ENCODE peak calls at places on chromosomes 16 and 17, in four cellular contexts. I is SK-N-SH, L is A549, N is Panc1. E is an unnamed sample.
A peak's percentile ranks its signal among the peaks of the same experiment; 100 is the strongest.

GRCh38 chr17:43212641-43213490 is 1.2 kb downstream of the TMEM106A start:
- DNase-seq in I (no peak), L (no peak), N (no peak), E (peak; percentile 8)

GRCh38 chr17:58172369-58173071 is 5.7 kb downstream of the OR4D2 start:
- DNase-seq in N (no peak), L (peak; percentile 75), I (peak; percentile 62), E (no peak)

GRCh38 chr17:48723555-48724239 is 712 bp downstream of the PRAC2 start:
- DNase-seq in N (no peak), L (no peak), I (no peak), E (no peak)

GRCh38 chr16:31105677-31106213 is 2.4 kb upstream of the BCKDK start:
- DNase-seq in N (no peak), L (peak; percentile 82), I (peak; percentile 96), E (peak; percentile 83)

GRCh38 chr16:57303021-57303909 is 18.8 kb upstream of the PLLP start:
- DNase-seq in I (no peak), N (no peak), L (no peak), E (no peak)

GRCh38 chr16:21628196-21628726 is 24.1 kb downstream of the IGSF6 start:
- DNase-seq in I (no peak), N (no peak), L (no peak), E (no peak)

GRCh38 chr17:5630434-5630833 is 46.1 kb upstream of the NLRP1 start:
- DNase-seq in I (no peak), L (no peak), N (no peak), E (no peak)

GRCh38 chr17:47732399-47733046 is 513 bp upstream of the TBX21 start:
- DNase-seq in N (no peak), L (no peak), I (peak; percentile 46), E (no peak)

GRCh38 chr17:6090253-6090652 is 20.1 kb downstream of the WSCD1 start:
- DNase-seq in I (no peak), L (no peak), N (no peak), E (no peak)

GRCh38 chr16:88302666-88303065 is 80.1 kb upstream of the ZNF469 start:
- DNase-seq in L (no peak), N (no peak), I (no peak), E (no peak)

GRCh38 chr16:17083628-17084027 is 387.1 kb downstream of the XYLT1 start:
- DNase-seq in N (no peak), I (no peak), L (no peak), E (no peak)

GRCh38 chr17:78351449-78352006 is 8.3 kb downstream of the SOCS3 start:
- DNase-seq in N (no peak), L (peak; percentile 86), I (no peak), E (no peak)

GRCh38 chr16:79542196-79542859 is 58.2 kb downstream of the MAF start:
- DNase-seq in L (no peak), I (no peak), N (no peak), E (no peak)

GRCh38 chr16:80285089-80285488 is 255.7 kb upstream of the DYNLRB2 start:
- DNase-seq in N (no peak), L (peak; percentile 42), I (no peak), E (no peak)

GRCh38 chr16:81445926-81446317 is 1.3 kb downstream of the CMIP start:
- DNase-seq in I (no peak), L (no peak), N (no peak), E (no peak)

GRCh38 chr17:66834919-66835454 is at the start of gene CACNG5:
- DNase-seq in I (peak; percentile 100), L (no peak), N (no peak), E (no peak)

GRCh38 chr16:46801428-46802049 is 29.4 kb downstream of the C16orf87 start:
- DNase-seq in I (peak; percentile 44), L (peak; percentile 37), N (no peak), E (no peak)

GRCh38 chr16:88437367-88437964 is 15.6 kb upstream of the ZFPM1 start:
- DNase-seq in N (no peak), I (peak; percentile 95), L (peak; percentile 52), E (no peak)

GRCh38 chr16:25033852-25034251 is 18.7 kb upstream of the ARHGAP17 start:
- DNase-seq in N (no peak), L (no peak), I (no peak), E (no peak)

GRCh38 chr17:9875441-9875840 is 29.6 kb downstream of the RCVRN start:
- DNase-seq in L (no peak), I (no peak), N (no peak), E (no peak)

GRCh38 chr17:57257213-57257873 is 1.0 kb downstream of the MSI2 start:
- DNase-seq in I (peak; percentile 40), N (no peak), L (no peak), E (no peak)

GRCh38 chr16:25553711-25554436 is 137.9 kb upstream of the HS3ST4 start:
- DNase-seq in I (no peak), N (no peak), L (peak; percentile 26), E (no peak)

GRCh38 chr16:85718682-85719081 is 29.9 kb upstream of the GINS2 start:
- DNase-seq in L (peak; percentile 47), I (no peak), N (no peak), E (no peak)

GRCh38 chr17:32127156-32127897 is 15.0 kb upstream of the RHOT1 start:
- DNase-seq in L (peak; percentile 75), N (peak; percentile 20), I (peak; percentile 80), E (peak; percentile 75)

GRCh38 chr16:85593503-85594195 is 19.5 kb upstream of the GSE1 start:
- DNase-seq in I (peak; percentile 85), N (no peak), L (no peak), E (no peak)

GRCh38 chr16:22240023-22240697 is 34.1 kb downstream of the EEF2K start:
- DNase-seq in L (no peak), I (no peak), N (no peak), E (no peak)

GRCh38 chr17:61362396-61362795 is 37.2 kb upstream of the TBX2 start:
- DNase-seq in I (no peak), L (no peak), N (no peak), E (no peak)

GRCh38 chr17:16439867-16440351 is 24.5 kb downstream of the TRPV2 start:
- DNase-seq in I (no peak), N (no peak), L (no peak), E (peak; percentile 52)

GRCh38 chr17:83161298-83162034 is 82.1 kb downstream of the METRNL start:
- DNase-seq in N (no peak), L (no peak), I (no peak), E (no peak)

GRCh38 chr17:46020023-46020735 is 21.1 kb downstream of the STH start:
- DNase-seq in L (no peak), I (no peak), N (no peak), E (no peak)

GRCh38 chr17:45013021-45013997 is 38.1 kb downstream of the DCAKD start:
- DNase-seq in N (no peak), I (no peak), L (no peak), E (no peak)

GRCh38 chr17:41547921-41548843 is 20.1 kb upstream of the KRT19 start:
- DNase-seq in N (peak; percentile 55), L (peak; percentile 95), I (peak; percentile 67), E (peak; percentile 85)
- H3K4me3 ChIP-seq in N (peak overlapping the region; percentile 39), L (peak overlapping the region; percentile 33), I (peak overlapping the region; percentile 8), E (no peak overlapping the region)

DNA sequence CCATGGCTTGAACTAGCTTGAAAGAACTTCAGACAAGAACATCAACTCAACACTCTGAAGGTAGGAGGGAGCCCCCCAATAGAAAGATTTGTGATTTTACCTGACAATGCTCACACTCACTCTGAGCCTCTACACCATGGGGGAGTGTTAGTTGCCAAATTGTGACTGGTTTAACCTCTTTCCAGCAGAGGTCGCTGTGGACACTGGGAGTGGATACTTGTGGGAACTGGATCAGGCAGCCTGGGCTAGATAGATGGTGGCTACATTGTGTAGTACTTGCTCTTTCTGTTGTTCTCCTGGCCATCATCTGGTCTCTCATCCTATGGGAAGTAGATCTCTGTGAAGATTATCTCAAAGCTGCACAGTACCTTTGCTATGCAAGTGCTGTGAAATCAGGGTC is 2.9 kb downstream of the SMPD3 start:
- DNase-seq in I (peak; percentile 63), L (peak; percentile 66), N (peak; percentile 27), E (peak; percentile 84)
- TF ChIP-seq REST in I (peak; percentile 34), L (no peak), N (peak; percentile 59), E (peak; percentile 76)

GRCh38 chr17:77145635-77146632 is 5.2 kb downstream of the SEC14L1 start:
- DNase-seq in L (no peak), N (no peak), I (peak; percentile 44), E (no peak)
- H3K4me3 ChIP-seq in L (no peak overlapping the region), N (peak overlapping the region; percentile 38), I (no peak overlapping the region), E (no peak overlapping the region)

DNA sequence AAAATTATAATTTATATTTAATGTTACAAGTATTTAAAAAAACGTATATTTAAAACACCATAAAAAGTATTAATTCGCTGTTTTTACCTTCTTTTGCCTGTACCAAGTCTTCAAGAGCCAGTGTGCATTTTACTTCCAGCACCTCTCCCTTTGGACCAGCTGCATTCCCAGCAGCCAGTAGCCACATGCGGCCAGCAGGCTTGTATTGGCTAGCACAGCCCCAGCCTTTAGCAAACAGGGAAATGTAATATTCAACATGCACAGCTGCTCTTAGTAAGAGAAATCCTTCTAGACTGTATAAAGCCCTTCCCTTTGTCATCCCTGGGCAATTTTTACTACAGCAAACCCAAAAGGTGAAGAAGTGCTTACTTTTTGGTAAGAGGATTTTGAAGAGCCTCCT is 6.6 kb downstream of the DHODH start:
- DNase-seq in I (no peak), N (no peak), L (no peak), E (no peak)
- TF ChIP-seq REST in I (no peak), N (no peak), L (no peak), E (no peak)